ENCODE peak calls at places on chromosomes 13 and 19, in five cellular contexts. T, K, L, D and J are unnamed samples.

GRCh38 chr19:55437410-55437809 is 5.7 kb downstream of the SHISA7 start:
- DNase-seq in T (no peak), K (peak), L (no peak), D (peak), J (peak)

GRCh38 chr13:39107484-39108040 is 69.3 kb downstream of the NHLRC3 start:
- DNase-seq in T (no peak), K (no peak), L (no peak), D (no peak), J (no peak)

GRCh38 chr19:10271543-10272086 is 695 bp downstream of the ICAM1 start:
- DNase-seq in T (peak), K (no peak), L (no peak), D (peak), J (no peak)

GRCh38 chr13:42798118-42798517 is 16.7 kb downstream of the FAM216B start:
- DNase-seq in T (no peak), K (no peak), L (no peak), D (no peak), J (no peak)

GRCh38 chr13:29906432-29907011 is 56.1 kb upstream of the UBL3 start:
- DNase-seq in T (no peak), K (no peak), L (no peak), D (no peak), J (no peak)

GRCh38 chr19:50167314-50167721 is 4.2 kb upstream of the IZUMO2 start:
- DNase-seq in T (no peak), K (no peak), L (no peak), D (no peak), J (no peak)

GRCh38 chr19:34482380-34483250 is 1.1 kb downstream of the WTIP start:
- DNase-seq in T (no peak), K (peak), L (no peak), D (peak), J (peak)

GRCh38 chr13:45336025-45336800 is 4.8 kb downstream of the TPT1 start:
- DNase-seq in T (no peak), K (no peak), L (no peak), D (no peak), J (no peak)

GRCh38 chr13:83620535-83621220 is 261.6 kb downstream of the SLITRK1 start:
- DNase-seq in T (no peak), K (peak), L (no peak), D (peak), J (no peak)

GRCh38 chr19:8311461-8312260 is 3.5 kb upstream of the CD320 start:
- DNase-seq in T (no peak), K (no peak), L (peak), D (no peak), J (no peak)

GRCh38 chr19:35513231-35513974 is at the start of gene DMKN:
- DNase-seq in T (no peak), K (peak), L (no peak), D (peak), J (peak)

GRCh38 chr13:25806304-25806974 is 245.4 kb downstream of the SHISA2 start:
- DNase-seq in T (peak), K (no peak), L (no peak), D (no peak), J (no peak)

GRCh38 chr13:52968074-52968700 is 60.4 kb upstream of the OLFM4 start:
- DNase-seq in T (peak), K (peak), L (peak), D (peak), J (peak)

GRCh38 chr19:21611659-21612402 is 106.4 kb downstream of the ZNF429 start:
- DNase-seq in T (no peak), K (no peak), L (no peak), D (no peak), J (peak)

GRCh38 chr19:56170261-56170660 is 5.5 kb upstream of the GALP start:
- DNase-seq in T (no peak), K (no peak), L (no peak), D (peak), J (no peak)

GRCh38 chr13:104011505-104012270 is 945.5 kb upstream of the SLC10A2 start:
- DNase-seq in T (no peak), K (no peak), L (no peak), D (no peak), J (peak)

GRCh38 chr19:690203-690602 is 5.0 kb downstream of the PRSS57 start:
- DNase-seq in T (no peak), K (no peak), L (no peak), D (no peak), J (no peak)

GRCh38 chr19:7013678-7014077 is 7.6 kb downstream of the MBD3L2B start:
- DNase-seq in T (peak), K (peak), L (no peak), D (peak), J (no peak)

GRCh38 chr13:40407567-40407966 is 258.9 kb downstream of the FOXO1 start:
- DNase-seq in T (no peak), K (no peak), L (no peak), D (no peak), J (no peak)

GRCh38 chr19:42086770-42087550 is 11.0 kb downstream of the ZNF574 start:
- DNase-seq in T (no peak), K (no peak), L (no peak), D (peak), J (no peak)

GRCh38 chr19:34734601-34735103 is 609 bp downstream of the ZNF181 start:
- DNase-seq in T (no peak), K (no peak), L (no peak), D (no peak), J (no peak)

GRCh38 chr19:35845215-35846037 is 6.9 kb downstream of the NPHS1 start:
- DNase-seq in T (no peak), K (no peak), L (peak), D (no peak), J (no peak)

GRCh38 chr19:10971107-10971715 is 10.4 kb downstream of the SMARCA4 start:
- DNase-seq in T (no peak), K (no peak), L (no peak), D (no peak), J (no peak)

GRCh38 chr13:74136089-74136658 is 2.0 kb upstream of the KLF12 start:
- DNase-seq in T (peak), K (peak), L (peak), D (peak), J (peak)

GRCh38 chr19:13937479-13938360 is 497 bp downstream of the PODNL1 start:
- DNase-seq in T (no peak), K (peak), L (no peak), D (no peak), J (no peak)

GRCh38 chr13:34620073-34620858 is 321.8 kb upstream of the NBEA start:
- DNase-seq in T (no peak), K (peak), L (no peak), D (no peak), J (no peak)

DNA sequence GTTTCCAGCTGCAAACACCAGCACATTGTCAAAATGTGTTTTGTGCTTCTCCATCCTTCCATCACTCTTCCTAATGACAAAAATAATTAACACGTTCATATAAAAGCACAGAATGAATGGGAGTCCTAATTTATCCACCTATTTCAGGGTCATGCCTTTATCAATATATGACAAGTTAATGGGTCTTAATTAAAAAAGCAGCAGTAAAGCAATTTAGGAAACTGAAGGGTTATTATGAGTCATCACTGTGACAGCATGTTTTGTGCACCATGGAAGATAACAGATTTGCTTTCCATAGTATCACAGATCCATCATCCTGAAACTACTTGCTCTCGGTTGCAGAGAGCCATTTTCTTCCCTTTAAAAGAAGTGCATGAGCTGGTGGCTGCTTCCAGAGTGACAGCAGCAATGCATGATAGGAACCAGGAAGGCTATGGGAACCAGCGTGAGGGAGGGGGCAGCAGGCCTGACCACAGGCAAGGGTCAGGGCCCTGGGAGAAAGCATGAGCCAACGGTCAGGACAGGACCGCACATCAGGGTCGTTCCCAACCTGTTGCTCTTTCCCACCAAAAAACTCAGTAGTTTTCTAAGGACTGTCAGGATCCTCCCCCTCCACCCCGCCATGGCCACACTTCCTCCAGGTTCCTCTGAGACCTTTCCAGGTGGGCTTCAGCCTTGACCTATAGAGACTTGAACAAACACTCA is 784.2 kb downstream of the UQCRFS1 start:
- DNase-seq in T (no peak), K (no peak), L (no peak), D (no peak), J (no peak)
- H3K4me3 ChIP-seq in T (no peak), K (no peak), L (no peak), D (no peak), J (no peak)

DNA sequence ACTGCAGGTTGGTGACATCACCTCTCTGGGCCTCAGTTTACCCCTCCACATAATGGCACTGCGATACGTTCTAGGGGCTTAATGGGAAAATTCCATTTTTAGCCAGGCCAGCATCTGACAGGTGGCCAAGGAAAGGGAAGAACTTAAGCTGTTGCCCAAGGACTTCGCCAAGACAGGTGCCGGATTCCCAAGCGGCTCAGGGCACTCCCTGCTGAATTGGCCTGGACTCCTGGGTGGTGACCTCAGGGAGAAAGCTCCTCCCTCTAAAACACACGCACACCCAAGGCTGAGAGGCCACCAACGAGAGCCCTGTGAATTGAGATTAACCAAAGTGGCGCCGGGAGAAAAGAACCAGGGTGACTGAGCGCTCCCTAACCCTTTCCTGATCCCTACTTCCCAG is 13.3 kb downstream of the MAST3 start:
- DNase-seq in T (no peak), K (no peak), L (no peak), D (no peak), J (no peak)
- H3K4me3 ChIP-seq in T (peak), K (peak), L (peak), D (peak), J (peak)

GRCh38 chr19:11986754-11987153 is 21.9 kb downstream of the ZNF763 start:
- DNase-seq in T (no peak), K (no peak), L (no peak), D (no peak), J (no peak)

GRCh38 chr19:11984986-11985385 is 20.1 kb downstream of the ZNF763 start:
- DNase-seq in T (peak), K (peak), L (no peak), D (no peak), J (no peak)

GRCh38 chr19:11987405-11988231 is 22.8 kb downstream of the ZNF763 start:
- DNase-seq in T (peak), K (peak), L (peak), D (peak), J (peak)

GRCh38 chr19:11989112-11989456 is 24.2 kb downstream of the ZNF763 start:
- DNase-seq in T (no peak), K (no peak), L (no peak), D (no peak), J (no peak)
- H3K4me3 ChIP-seq in T (peak), K (peak), L (peak), D (peak), J (no peak)

GRCh38 chr19:51750381-51751124 is 1.1 kb downstream of the FPR1 start:
- DNase-seq in T (no peak), K (no peak), L (no peak), D (peak), J (no peak)
- H3K4me3 ChIP-seq in T (no peak), K (no peak), L (peak), D (no peak), J (no peak)

DNA sequence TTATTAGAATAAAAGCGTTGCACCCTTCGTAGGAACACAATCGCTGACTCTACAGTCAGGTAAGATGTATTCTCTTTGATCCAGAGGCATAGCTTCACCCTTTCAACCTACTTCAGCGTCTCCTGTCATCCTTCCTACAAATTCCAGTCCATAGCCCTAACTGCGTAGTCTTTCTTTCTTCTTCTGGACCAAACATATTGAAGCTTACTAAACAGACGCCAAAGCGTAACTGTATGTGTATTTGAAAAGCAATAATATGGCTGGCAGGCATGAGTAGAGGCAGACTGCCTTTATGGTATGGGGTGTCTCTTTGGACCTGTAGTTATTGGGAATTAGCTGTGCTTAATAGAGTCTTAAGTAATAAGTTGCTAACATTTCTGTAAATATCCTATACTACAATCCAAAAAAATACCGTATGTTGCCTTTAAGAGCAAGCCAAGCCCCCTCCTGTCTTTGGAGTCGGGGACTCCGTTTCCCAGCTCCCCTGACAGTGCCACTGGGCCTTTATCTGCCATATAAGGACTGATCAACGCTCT is 392 bp upstream of the ZNF548 start:
- DNase-seq in T (no peak), K (no peak), L (no peak), D (no peak), J (no peak)
- H3K4me3 ChIP-seq in T (peak), K (peak), L (peak), D (peak), J (peak)

DNA sequence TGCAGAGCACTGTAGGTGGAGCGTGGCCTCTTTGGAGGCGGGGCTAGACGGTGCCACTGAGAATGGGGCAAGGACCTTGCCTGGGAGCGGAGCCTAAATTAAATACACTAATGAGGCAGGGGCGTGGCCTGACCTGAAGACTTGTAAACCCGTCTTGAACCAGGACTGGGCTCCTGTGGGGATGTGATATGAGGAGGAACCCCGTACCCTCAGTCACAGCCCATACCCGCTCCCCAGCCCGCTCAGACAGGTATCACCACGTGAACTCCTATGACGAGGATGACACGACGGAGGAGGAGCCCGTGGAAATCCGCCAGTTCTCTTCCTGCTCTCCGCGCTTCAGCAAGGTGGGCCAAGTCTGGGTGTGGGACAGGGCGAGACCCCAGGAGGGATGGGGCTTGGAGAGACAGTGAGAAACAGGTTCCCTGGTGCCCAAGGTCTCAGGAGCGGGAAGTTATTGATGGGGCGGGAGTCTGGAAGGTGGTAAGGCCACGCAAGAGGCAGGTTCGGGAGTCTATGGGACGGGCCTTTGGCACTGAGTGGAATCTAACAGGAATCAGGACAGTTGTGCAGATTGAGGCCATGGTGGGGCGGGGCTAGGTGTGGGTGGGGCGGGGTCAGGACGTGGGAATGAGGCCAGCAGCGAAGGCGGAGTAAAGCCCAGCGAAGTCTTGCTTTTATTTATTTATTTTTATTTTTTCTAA is 14.7 kb downstream of the DNASE2 start:
- DNase-seq in T (no peak), K (no peak), L (no peak), D (no peak), J (no peak)
- H3K4me3 ChIP-seq in T (no peak), K (no peak), L (no peak), D (no peak), J (no peak)

DNA sequence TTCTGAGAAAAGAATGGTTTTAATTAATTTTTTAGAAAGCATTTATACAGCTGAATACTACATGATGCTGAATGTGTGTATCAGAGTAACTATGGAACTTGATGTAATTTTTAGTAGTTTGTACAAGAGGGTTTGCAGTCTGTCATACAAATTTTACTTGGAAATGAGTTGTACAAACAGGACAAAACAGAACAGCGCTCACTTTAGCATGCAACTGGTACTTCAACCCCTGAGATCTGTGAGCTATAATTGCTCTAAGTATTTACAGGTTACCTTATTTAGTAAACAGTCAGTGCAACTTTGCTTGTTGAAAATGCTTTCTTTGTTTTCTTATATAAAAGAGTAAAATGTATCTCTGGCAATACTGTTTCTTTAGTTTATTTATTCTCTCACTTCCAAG is 719 bp downstream of the TNFRSF19 start:
- DNase-seq in T (peak), K (peak), L (no peak), D (peak), J (peak)
- H3K4me3 ChIP-seq in T (peak), K (no peak), L (no peak), D (no peak), J (peak)

DNA sequence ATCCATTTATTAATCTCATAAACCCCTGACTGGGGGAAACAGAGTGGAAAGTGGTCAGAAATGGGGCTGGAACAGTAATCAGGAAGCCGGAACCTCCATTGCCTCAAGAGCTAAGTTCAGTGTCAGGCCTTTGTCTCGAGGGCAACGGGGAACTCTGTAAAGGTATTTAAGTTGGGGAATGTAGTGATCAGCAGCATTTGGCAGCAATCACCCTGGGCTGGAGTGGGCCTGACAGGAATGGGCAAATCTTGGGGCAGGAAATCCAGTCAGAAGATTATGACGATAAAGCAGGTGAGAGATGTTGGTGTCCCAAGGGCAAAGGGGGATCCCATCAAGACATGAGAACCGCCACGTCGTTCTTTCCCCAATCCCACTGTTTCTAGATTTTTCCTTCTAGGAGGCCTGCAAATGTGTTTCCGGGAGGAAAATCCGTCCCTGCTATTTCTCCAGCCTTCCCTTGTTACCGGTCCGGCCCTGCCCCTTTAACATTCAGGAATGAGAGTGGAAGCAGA is 232.4 kb upstream of the SERP2 start:
- DNase-seq in T (peak), K (peak), L (no peak), D (no peak), J (no peak)
- H3K4me3 ChIP-seq in T (peak), K (peak), L (peak), D (peak), J (peak)

GRCh38 chr13:114050536-114051450 is 76.9 kb upstream of the C13orf46 start:
- DNase-seq in T (no peak), K (no peak), L (no peak), D (no peak), J (no peak)

GRCh38 chr13:114049626-114050101 is 75.8 kb upstream of the C13orf46 start:
- DNase-seq in T (peak), K (no peak), L (no peak), D (no peak), J (no peak)

GRCh38 chr13:114047358-114047881 is 73.5 kb upstream of the C13orf46 start:
- DNase-seq in T (peak), K (no peak), L (no peak), D (no peak), J (peak)

GRCh38 chr13:114048463-114048862 is 74.6 kb upstream of the C13orf46 start:
- DNase-seq in T (no peak), K (no peak), L (no peak), D (no peak), J (no peak)

DNA sequence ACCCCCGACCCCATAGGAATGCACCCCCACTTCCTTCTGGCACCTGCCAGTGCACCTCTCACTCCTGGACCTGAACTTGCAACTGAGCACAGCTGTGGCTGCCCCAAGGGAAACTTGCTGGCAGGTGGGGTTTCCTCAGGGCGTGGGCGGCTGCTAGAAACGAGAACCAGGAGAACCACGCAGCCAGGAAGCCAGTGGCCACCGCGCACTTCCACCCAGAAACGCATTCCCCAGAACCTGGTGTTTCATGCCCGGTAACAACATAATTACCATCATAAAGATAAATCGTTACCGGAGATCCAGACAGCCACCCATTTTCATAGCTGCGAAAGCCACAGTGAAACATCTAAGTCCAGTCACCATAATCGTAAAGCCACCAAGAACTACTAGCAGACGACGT is 75.2 kb upstream of the C13orf46 start:
- DNase-seq in T (peak), K (no peak), L (peak), D (no peak), J (no peak)
- H3K4me3 ChIP-seq in T (no peak), K (no peak), L (no peak), D (no peak), J (no peak)